ENCODE peak calls at places on chromosomes 7 and 10, in eight cellular contexts. W, U, I, Z, L, Q, P and M are unnamed samples.

GRCh38 chr10:131547129-131547799 is 235.7 kb upstream of the TCERG1L start:
- DNase-seq in W (no peak), U (no peak), I (no peak), Z (no peak), L (no peak), Q (no peak), P (no peak), M (no peak)

GRCh38 chr10:11012476-11012875 is 5.2 kb upstream of the CELF2 start:
- DNase-seq in W (no peak), U (no peak), I (no peak), Z (no peak), L (no peak), Q (no peak), P (no peak), M (no peak)

GRCh38 chr7:42222119-42222518 is 14.9 kb downstream of the GLI3 start:
- DNase-seq in W (no peak), U (no peak), I (no peak), Z (no peak), L (no peak), Q (no peak), P (no peak), M (no peak)

GRCh38 chr10:6014241-6014761 is 37.0 kb upstream of the IL15RA start:
- DNase-seq in W (no peak), U (peak; percentile 62), I (peak; percentile 54), Z (peak; percentile 72), L (peak; percentile 52), Q (peak; percentile 28), P (peak; percentile 49), M (peak; percentile 68)

GRCh38 chr10:10514790-10515189 is 502.9 kb upstream of the CELF2 start:
- DNase-seq in W (no peak), U (no peak), I (no peak), Z (no peak), L (no peak), Q (no peak), P (no peak), M (no peak)

GRCh38 chr10:26430641-26431163 is 7.4 kb upstream of the APBB1IP start:
- DNase-seq in W (no peak), U (peak; percentile 85), I (peak; percentile 38), Z (peak; percentile 17), L (peak; percentile 27), Q (no peak), P (no peak), M (no peak)

GRCh38 chr7:150450491-150450992 is at the start of gene GIMAP8:
- DNase-seq in W (no peak), U (no peak), I (peak; percentile 45), Z (peak; percentile 72), L (no peak), Q (no peak), P (no peak), M (peak; percentile 48)

GRCh38 chr10:119516381-119517234 is 25.9 kb downstream of the RGS10 start:
- DNase-seq in W (no peak), U (peak; percentile 80), I (peak; percentile 95), Z (peak; percentile 19), L (no peak), Q (no peak), P (peak; percentile 70), M (peak; percentile 49)

GRCh38 chr10:84179059-84179710 is 5.6 kb downstream of the GPR15LG start:
- DNase-seq in W (peak; percentile 97), U (no peak), I (no peak), Z (peak; percentile 22), L (peak; percentile 3), Q (no peak), P (peak; percentile 24), M (no peak)

GRCh38 chr7:47418910-47419309 is 163.0 kb downstream of the TNS3 start:
- DNase-seq in W (no peak), U (no peak), I (no peak), Z (no peak), L (peak; percentile 36), Q (no peak), P (peak; percentile 95), M (no peak)

GRCh38 chr10:116756277-116756676 is 13.9 kb upstream of the HSPA12A start:
- DNase-seq in W (no peak), U (no peak), I (no peak), Z (peak; percentile 73), L (no peak), Q (no peak), P (no peak), M (peak; percentile 38)

GRCh38 chr7:479115-479947 is 40.3 kb downstream of the PDGFA start:
- DNase-seq in W (peak; percentile 29), U (no peak), I (no peak), Z (no peak), L (peak; percentile 27), Q (no peak), P (no peak), M (no peak)

GRCh38 chr10:119466655-119467054 is 75.9 kb downstream of the RGS10 start:
- DNase-seq in W (no peak), U (no peak), I (no peak), Z (no peak), L (no peak), Q (no peak), P (peak; percentile 32), M (no peak)

GRCh38 chr7:40879941-40880558 is 745.2 kb downstream of the SUGCT start:
- DNase-seq in W (no peak), U (no peak), I (no peak), Z (no peak), L (no peak), Q (no peak), P (no peak), M (no peak)

GRCh38 chr7:132993377-132994013 is 88.4 kb downstream of the CHCHD3 start:
- DNase-seq in W (no peak), U (no peak), I (no peak), Z (no peak), L (no peak), Q (no peak), P (no peak), M (no peak)

GRCh38 chr7:27314111-27314510 is 71.5 kb downstream of the EVX1 start:
- DNase-seq in W (no peak), U (no peak), I (no peak), Z (no peak), L (no peak), Q (no peak), P (no peak), M (no peak)

DNA sequence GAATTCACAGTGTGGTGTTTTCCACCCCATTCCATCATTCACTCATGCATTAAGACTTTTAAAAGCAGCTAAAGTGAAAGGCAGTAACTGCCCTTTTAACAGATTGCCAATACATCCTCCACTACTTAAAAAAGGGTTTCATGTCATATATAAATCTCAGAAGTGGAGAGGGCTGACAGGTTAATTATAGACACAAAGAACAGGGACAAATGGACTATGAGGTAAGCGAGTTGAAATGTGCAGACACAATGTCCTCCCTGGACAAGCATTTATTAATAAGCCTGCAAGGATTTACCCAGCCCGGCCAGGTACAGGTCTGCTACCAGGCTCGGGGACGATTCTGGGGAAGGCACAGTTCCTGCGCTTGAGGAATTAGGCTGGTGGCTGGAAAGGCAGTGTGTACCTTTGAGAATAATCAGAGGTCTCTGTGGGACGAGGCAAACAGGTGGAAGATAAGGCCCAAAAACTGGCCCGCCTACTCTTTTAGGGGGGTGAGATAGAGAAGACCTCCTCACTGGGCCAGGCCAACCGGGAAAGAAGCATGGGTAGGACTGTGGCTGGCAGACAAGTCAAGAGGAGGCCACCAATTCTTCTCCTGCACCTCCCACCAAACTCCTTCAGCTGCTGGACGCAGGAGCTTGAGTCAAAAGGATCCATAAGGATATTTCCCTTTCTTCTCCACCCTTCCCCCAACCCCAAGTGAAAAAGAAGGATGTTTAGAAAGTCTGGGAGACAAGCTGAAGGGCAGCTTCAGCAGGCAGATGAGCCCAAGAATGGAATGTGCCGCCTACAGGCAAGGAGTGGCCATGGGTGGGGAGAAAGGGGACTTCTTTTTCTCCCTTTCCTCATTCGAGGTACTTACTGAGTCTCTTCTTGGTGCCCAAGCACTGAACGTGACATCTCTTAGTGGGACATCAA is 1.5 kb downstream of the PDLIM1 start:
- DNase-seq in W (no peak), U (no peak), I (no peak), Z (no peak), L (peak; percentile 48), Q (no peak), P (peak; percentile 65), M (peak; percentile 70)
- H3K4me3 ChIP-seq in W (peak overlapping the region; percentile 97), U (peak overlapping the region; percentile 92), I (no peak overlapping the region), Z (no peak overlapping the region), L (peak overlapping the region; percentile 97), Q (peak overlapping the region; percentile 89), P (peak overlapping the region; percentile 85), M (peak overlapping the region; percentile 94)

DNA sequence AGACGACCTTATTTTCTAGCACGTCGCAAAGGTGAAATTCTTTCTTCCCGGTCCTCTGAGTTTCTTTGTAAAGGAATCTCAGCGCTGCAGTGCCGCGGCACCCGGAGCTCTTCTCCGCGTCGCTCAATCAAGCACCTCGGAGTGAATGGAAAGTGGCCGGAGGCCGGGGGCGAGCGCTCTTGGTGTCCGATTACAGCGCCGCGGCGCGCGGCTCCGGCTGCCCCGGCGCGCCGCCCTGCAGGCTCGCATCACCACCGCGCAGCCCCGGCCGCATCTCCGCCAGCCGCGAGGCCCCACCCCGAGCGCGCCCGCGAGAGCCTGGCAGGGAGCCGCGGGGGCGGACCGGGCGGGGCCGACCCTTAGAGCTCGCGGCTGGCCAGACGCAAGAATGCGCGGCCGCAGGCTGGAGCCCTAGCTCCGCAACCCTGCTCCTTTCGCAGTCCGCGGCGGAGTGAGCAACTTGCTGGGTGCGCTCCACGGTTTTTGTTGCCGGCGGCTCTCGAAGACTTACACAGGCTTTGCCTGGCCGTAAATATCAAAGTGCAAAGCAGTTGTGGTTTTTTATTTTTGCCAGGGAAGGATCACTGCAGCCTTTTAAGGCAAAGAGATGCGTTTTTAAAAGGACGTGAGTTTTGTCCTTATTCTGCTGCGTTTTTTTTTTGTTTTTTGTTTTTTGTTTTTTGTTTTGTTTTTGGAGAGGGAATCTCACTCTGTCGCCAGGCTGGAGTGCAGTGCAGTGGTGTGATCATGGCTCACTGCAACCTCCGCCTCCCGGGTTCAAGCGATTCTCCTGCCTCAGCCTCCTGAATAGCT is at the start of gene SEMA3C:
- DNase-seq in W (peak; percentile 91), U (peak; percentile 86), I (peak; percentile 87), Z (peak; percentile 84), L (peak; percentile 96), Q (peak; percentile 80), P (peak; percentile 93), M (peak; percentile 90)
- H3K4me3 ChIP-seq in W (peak within 1 kb of the TSS; percentile 61), U (peak within 1 kb of the TSS; percentile 72), I (peak within 1 kb of the TSS; percentile 34), Z (peak within 1 kb of the TSS; percentile 24), L (peak within 1 kb of the TSS; percentile 78), Q (peak within 1 kb of the TSS; percentile 36), P (peak within 1 kb of the TSS; percentile 90), M (peak within 1 kb of the TSS; percentile 75)

GRCh38 chr7:29835718-29836117 is 29.4 kb downstream of the WIPF3 start:
- DNase-seq in W (no peak), U (no peak), I (no peak), Z (no peak), L (no peak), Q (no peak), P (no peak), M (no peak)
- H3K4me3 ChIP-seq in W (no peak overlapping the region), U (no peak overlapping the region), I (no peak overlapping the region), Z (no peak overlapping the region), L (no peak overlapping the region), Q (no peak overlapping the region), P (no peak overlapping the region), M (no peak overlapping the region)

GRCh38 chr7:2905500-2905899 is 61.4 kb upstream of the GNA12 start:
- DNase-seq in W (no peak), U (no peak), I (no peak), Z (no peak), L (no peak), Q (no peak), P (no peak), M (no peak)
- H3K4me3 ChIP-seq in W (no peak overlapping the region), U (no peak overlapping the region), I (no peak overlapping the region), Z (no peak overlapping the region), L (no peak overlapping the region), Q (no peak overlapping the region), P (no peak overlapping the region), M (no peak overlapping the region)

GRCh38 chr10:89516149-89516832 is 19.1 kb downstream of the SLC16A12 start:
- DNase-seq in W (no peak), U (no peak), I (no peak), Z (no peak), L (peak; percentile 97), Q (peak; percentile 81), P (peak; percentile 95), M (peak; percentile 42)
- H3K4me3 ChIP-seq in W (no peak overlapping the region), U (no peak overlapping the region), I (no peak overlapping the region), Z (no peak overlapping the region), L (no peak overlapping the region), Q (no peak overlapping the region), P (peak overlapping the region; percentile 50), M (no peak overlapping the region)